ENCODE peak calls at places on chromosome 20, in ten cellular contexts. A, Q, U, L, Z, O, P, R, J and X are unnamed samples.

GRCh38 chr20:41249371-41249770 is 68.2 kb downstream of the ZHX3 start:
- DNase-seq in J (no peak), R (no peak), Q (no peak), P (no peak), O (peak), Z (peak), A (peak), L (peak), U (peak), X (peak)

GRCh38 chr20:6519556-6519955 is 247.9 kb upstream of the BMP2 start:
- DNase-seq in J (no peak), A (no peak), Q (no peak), O (no peak), P (no peak), Z (peak), U (peak), R (no peak), L (no peak), X (no peak)

GRCh38 chr20:50727792-50728485 is 3.4 kb upstream of the PARD6B start:
- DNase-seq in R (no peak), U (no peak), P (no peak), Z (no peak), J (no peak), Q (no peak), O (no peak), L (peak), A (peak), X (no peak)

GRCh38 chr20:10111144-10111771 is 76.5 kb downstream of the ANKEF1 start:
- DNase-seq in O (no peak), J (no peak), A (no peak), Z (no peak), R (peak), P (no peak), L (no peak), U (no peak), Q (no peak), X (no peak)

GRCh38 chr20:24816431-24816830 is 132.6 kb upstream of the CST7 start:
- DNase-seq in Z (no peak), O (no peak), U (no peak), Q (no peak), P (no peak), J (no peak), A (no peak), R (no peak), L (no peak), X (no peak)

GRCh38 chr20:9884061-9884460 is 45.2 kb upstream of the PAK5 start:
- DNase-seq in J (no peak), Q (no peak), R (no peak), L (no peak), O (no peak), Z (no peak), P (peak), A (no peak), U (no peak), X (no peak)

GRCh38 chr20:39190666-39191570 is 228.8 kb downstream of the DHX35 start:
- DNase-seq in L (no peak), A (no peak), R (no peak), Z (peak), P (peak), U (no peak), O (no peak), J (peak), Q (peak), X (no peak)

GRCh38 chr20:21105429-21106170 is 558 bp downstream of the LINC00237 start:
- DNase-seq in R (no peak), O (no peak), P (peak), L (no peak), U (no peak), Q (peak), A (no peak), Z (no peak), J (no peak), X (no peak)

GRCh38 chr20:1935696-1936366 is 40.6 kb downstream of the SIRPA start:
- DNase-seq in Z (no peak), P (no peak), R (no peak), L (no peak), J (no peak), Q (no peak), A (no peak), O (peak), U (no peak), X (peak)

GRCh38 chr20:22346716-22347115 is 237.7 kb downstream of the FOXA2 start:
- DNase-seq in J (no peak), O (no peak), A (no peak), P (no peak), Q (no peak), L (no peak), U (no peak), R (no peak), Z (no peak), X (no peak)

GRCh38 chr20:38085031-38085430 is 51.5 kb downstream of the RPRD1B start:
- DNase-seq in A (no peak), U (no peak), J (no peak), Q (no peak), L (no peak), O (no peak), Z (no peak), R (no peak), P (no peak), X (no peak)

GRCh38 chr20:37411408-37412306 is 65.7 kb downstream of the SRC start:
- DNase-seq in O (no peak), J (no peak), R (no peak), A (no peak), Z (no peak), L (no peak), P (peak), U (no peak), Q (no peak), X (no peak)

GRCh38 chr20:31551581-31552081 is 37.4 kb downstream of the HM13 start:
- DNase-seq in U (no peak), Q (no peak), A (no peak), J (no peak), R (no peak), Z (no peak), O (no peak), L (no peak), P (no peak), X (no peak)

GRCh38 chr20:50237349-50237748 is 46.7 kb downstream of the CEBPB start:
- DNase-seq in J (no peak), L (no peak), A (no peak), O (no peak), P (no peak), U (no peak), Q (peak), Z (no peak), R (peak), X (no peak)

GRCh38 chr20:44166008-44166407 is 21.0 kb downstream of the JPH2 start:
- DNase-seq in U (no peak), R (no peak), Q (no peak), P (no peak), Z (peak), L (no peak), J (no peak), O (no peak), A (no peak), X (no peak)

GRCh38 chr20:53829086-53829703 is 235.6 kb upstream of the ZNF217 start:
- DNase-seq in R (no peak), O (no peak), J (peak), Z (peak), Q (no peak), L (no peak), U (peak), P (no peak), A (no peak), X (no peak)

GRCh38 chr20:1964061-1964460 is 29.8 kb downstream of the PDYN start:
- DNase-seq in Z (no peak), L (peak), U (no peak), P (no peak), A (no peak), J (no peak), R (no peak), O (no peak), Q (no peak), X (no peak)

GRCh38 chr20:16914277-16914676 is 166.1 kb downstream of the OTOR start:
- DNase-seq in R (no peak), Z (no peak), U (no peak), L (no peak), P (no peak), J (no peak), Q (no peak), A (no peak), O (no peak), X (no peak)

GRCh38 chr20:50652702-50653294 is 38.5 kb downstream of the RIPOR3 start:
- DNase-seq in R (no peak), J (no peak), O (no peak), Q (no peak), L (no peak), P (no peak), U (no peak), A (no peak), Z (peak), X (no peak)

GRCh38 chr20:35318502-35319157 is 26.4 kb upstream of the FAM83C start:
- DNase-seq in A (no peak), R (peak), O (no peak), U (peak), Q (no peak), Z (peak), J (peak), P (no peak), L (no peak), X (no peak)

GRCh38 chr20:11891081-11891826 is 26.4 kb upstream of the BTBD3 start:
- DNase-seq in L (peak), P (peak), R (peak), J (no peak), Z (peak), U (no peak), O (peak), A (peak), Q (peak), X (peak)

DNA sequence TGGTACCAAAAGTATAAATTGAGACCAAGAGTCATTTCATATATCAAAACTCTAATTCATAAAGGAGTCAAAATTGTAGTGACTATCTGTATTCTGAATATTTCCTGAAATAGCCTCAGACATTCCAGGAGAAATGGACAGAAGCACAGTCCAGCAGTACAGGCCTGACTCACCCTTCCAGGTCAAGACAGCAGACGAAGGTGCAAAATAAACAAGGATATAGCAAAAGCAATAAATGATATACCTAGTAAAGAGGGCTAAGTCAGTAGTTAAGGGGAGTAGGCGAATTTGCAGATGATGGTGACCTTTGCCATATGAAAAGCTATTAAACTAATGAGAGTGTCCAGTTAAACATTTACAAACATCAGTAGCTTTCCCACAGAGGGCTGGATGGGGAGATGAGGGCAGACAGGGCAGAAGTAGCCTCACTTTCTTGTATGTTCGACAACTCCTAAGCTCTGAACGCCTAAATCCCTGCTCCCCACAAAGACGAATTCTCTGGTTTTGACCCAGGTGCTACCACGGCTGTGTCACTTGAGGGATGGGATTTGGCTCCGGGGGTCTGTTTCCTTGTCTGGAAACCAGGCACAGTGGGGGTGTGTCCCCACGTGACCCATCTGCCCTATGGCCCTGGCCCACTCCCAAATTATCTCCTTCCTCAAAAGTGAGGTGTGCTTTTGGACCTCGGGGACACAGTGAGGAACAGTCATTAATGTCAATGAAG is 3.6 kb upstream of the SLC52A3 start:
- DNase-seq in Q (no peak), A (no peak), L (peak), O (no peak), P (no peak), U (no peak), R (no peak), Z (no peak), J (no peak), X (no peak)
- H3K4me3 ChIP-seq in Q (no peak), A (no peak), L (no peak), O (no peak), P (no peak), U (no peak), R (no peak), Z (no peak), J (no peak), X (no peak)

GRCh38 chr20:32878820-32879219 is 20.1 kb downstream of the EFCAB8 start:
- DNase-seq in Q (no peak), U (no peak), A (no peak), Z (no peak), L (no peak), R (no peak), O (no peak), J (no peak), P (no peak), X (no peak)
- H3K4me3 ChIP-seq in Q (no peak), U (no peak), A (no peak), Z (no peak), L (no peak), R (no peak), O (no peak), J (no peak), P (no peak), X (no peak)

DNA sequence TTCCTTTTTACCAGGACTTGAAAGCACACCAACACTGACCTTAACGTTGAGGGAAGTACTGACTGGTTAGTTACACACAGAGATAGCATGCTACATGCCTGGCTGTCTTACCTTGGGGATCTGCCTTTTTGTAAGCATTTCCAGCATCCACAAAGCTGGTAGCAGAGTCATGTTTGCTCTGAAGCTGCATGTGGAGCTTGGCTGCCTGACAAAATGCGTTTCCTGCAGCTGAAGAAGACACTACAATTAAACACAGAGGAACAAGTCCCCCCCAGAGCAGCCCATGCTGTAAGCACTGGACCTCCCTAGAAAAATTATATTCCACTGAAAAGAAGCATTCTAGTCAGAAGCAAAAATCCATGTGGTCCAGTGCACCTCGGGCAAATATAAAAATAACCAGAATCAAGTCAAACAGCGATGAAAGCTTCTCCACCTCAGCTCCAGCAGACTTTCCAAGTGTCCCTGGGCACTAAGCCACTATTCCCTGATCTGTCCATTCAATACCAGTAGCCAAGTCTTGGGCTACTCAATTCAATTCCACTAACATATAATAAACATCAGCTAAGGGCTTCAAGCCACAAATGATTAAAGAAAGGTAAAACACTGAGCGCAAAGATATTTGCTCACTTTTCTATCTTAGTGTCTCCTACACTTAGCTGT is 24.2 kb downstream of the NAPB start:
- DNase-seq in L (no peak), U (no peak), Q (no peak), A (no peak), P (no peak), J (no peak), R (no peak), Z (no peak), O (no peak), X (no peak)
- H3K4me3 ChIP-seq in L (no peak), U (no peak), Q (no peak), A (no peak), P (no peak), J (no peak), R (no peak), Z (no peak), O (no peak), X (no peak)

GRCh38 chr20:61253640-61254511 is 1.8 kb downstream of the CDH4 start:
- DNase-seq in R (no peak), A (no peak), J (no peak), U (no peak), Q (peak), P (peak), O (no peak), Z (no peak), L (no peak), X (no peak)

GRCh38 chr20:61252601-61253263 is 671 bp downstream of the CDH4 start:
- DNase-seq in O (no peak), P (peak), J (no peak), Z (no peak), L (no peak), R (no peak), Q (no peak), U (no peak), A (no peak), X (no peak)

GRCh38 chr20:61253264-61253639 is 1.2 kb downstream of the CDH4 start:
- DNase-seq in L (no peak), O (no peak), U (no peak), R (no peak), Q (no peak), Z (no peak), P (peak), A (no peak), J (no peak), X (no peak)

GRCh38 chr20:61249626-61250025 is 2.4 kb upstream of the CDH4 start:
- DNase-seq in R (no peak), P (no peak), Z (no peak), A (no peak), J (no peak), L (no peak), O (no peak), U (no peak), Q (no peak), X (no peak)

DNA sequence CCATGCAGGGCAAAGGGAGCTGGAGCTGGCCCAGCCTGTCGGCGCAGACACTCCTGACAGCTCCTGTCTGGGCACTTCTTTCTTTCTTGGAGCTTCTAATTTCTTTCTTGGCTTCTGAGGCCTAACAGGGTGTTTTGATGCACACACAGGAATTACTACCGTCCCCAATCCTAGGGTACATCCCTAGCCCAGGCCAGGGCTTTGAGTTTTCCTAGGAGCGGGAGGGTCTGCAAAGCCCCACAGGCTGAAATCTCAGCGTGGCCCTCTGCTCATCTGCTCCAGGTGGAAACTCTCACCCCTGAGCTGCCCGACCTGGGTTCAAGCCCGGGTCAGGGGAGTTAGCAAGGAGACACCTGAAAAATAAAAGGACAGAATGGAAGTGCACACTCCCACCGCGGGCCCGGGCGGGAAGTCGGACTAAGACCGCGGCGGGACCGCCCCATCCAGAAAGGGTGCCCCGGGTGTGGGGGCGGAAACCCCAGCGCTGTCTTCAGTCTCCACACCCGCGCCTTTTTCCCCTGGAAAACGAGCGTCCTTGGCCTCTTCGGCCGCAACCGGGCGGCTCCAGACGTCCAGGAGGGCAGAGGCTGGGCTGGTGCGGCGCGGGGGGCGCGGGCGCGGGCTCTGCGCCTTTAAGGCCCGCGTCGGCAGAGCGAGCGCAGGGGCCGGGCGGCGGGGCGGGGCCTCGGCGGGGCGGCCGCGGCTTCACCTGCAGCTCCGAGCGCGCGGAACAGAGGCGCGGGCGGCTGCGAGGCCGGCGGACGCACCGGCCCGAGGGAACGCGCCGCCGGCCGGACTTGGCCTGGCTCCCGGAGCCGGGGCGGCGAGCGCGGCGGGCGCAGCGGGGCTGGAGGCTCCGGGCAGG is at the start of gene CDH4:
- DNase-seq in J (no peak), R (no peak), U (no peak), Z (no peak), A (no peak), Q (no peak), L (no peak), P (peak), O (no peak), X (no peak)
- H3K4me3 ChIP-seq in J (no peak), R (peak), U (peak), Z (peak), A (no peak), Q (peak), L (no peak), P (peak), O (peak), X (no peak)

DNA sequence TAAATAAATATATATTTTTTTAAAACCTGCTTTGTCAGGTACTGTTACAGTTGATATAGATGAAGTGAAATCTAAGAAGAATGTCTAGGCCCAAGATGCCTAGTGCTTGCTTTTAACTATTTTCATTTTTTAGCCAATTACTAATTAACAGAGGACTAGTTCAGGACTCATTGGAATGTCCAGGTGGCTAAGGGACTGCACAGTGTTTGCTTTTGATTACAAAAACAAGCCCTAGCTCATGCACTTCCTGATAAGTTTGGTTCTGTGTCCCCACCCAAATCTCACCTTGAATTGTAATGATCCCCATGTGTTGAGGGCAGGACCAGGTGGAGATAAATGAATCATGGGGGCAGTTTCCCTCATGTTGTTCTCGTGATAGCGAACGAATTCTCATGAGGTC is 417.1 kb downstream of the PLCB1 start:
- DNase-seq in U (no peak), O (no peak), P (no peak), L (no peak), R (no peak), J (no peak), A (no peak), Z (no peak), Q (no peak), X (no peak)
- H3K4me3 ChIP-seq in U (no peak), O (no peak), P (no peak), L (no peak), R (no peak), J (no peak), A (no peak), Z (no peak), Q (no peak), X (no peak)

GRCh38 chr20:57894522-57894921 is 184.7 kb upstream of the PMEPA1 start:
- DNase-seq in R (no peak), P (no peak), Z (no peak), O (no peak), A (no peak), J (no peak), Q (no peak), L (no peak), U (no peak), X (no peak)

GRCh38 chr20:57896017-57896416 is 186.2 kb upstream of the PMEPA1 start:
- DNase-seq in Z (no peak), O (no peak), R (no peak), P (no peak), A (no peak), J (no peak), Q (no peak), L (no peak), U (no peak), X (no peak)

GRCh38 chr20:57896563-57896962 is 186.7 kb upstream of the PMEPA1 start:
- DNase-seq in Q (no peak), J (no peak), P (no peak), Z (no peak), A (no peak), O (no peak), L (no peak), R (no peak), U (no peak), X (no peak)

GRCh38 chr20:57894096-57894495 is 184.3 kb upstream of the PMEPA1 start:
- DNase-seq in Q (no peak), R (no peak), J (no peak), A (no peak), L (no peak), U (no peak), P (no peak), O (no peak), Z (no peak), X (no peak)

DNA sequence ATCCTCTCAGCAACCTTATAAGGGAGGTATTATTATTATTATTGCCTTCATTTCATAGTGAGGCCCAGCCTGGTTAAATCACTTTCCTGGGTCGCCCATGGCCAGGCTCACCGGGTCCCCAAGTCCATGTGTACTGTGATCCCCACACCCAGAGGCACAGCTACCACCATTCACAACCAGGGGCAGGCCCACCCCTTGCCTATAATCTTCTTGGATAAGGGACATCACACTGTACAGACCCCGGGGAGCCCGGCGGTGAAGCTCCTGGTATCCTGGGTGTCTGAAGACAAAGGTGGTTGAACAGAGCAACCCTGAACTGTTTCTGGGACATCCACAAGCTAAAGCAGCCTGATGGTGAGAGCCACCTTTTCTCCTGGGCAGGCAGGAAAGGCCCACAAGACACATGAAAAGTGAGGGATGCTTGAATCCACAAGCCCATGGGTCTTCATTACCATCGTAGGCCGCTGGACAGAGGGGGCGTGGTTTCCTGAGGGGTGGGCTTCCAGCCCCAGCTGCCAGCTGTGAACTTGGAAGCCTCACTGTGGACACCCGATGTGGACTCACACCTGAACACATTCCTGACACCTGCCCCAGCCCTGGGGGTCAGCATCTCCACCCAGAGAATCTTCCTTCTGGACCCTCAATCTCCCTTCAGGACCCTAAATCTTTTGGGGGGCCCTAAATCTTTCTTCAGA is 185.5 kb upstream of the PMEPA1 start:
- DNase-seq in J (no peak), Z (no peak), L (no peak), P (no peak), R (no peak), A (no peak), U (no peak), Q (no peak), O (no peak), X (no peak)
- H3K4me3 ChIP-seq in J (no peak), Z (no peak), L (no peak), P (no peak), R (no peak), A (no peak), U (no peak), Q (no peak), O (no peak), X (no peak)